ENCODE peak calls at places on chromosome 18, in seven cellular contexts. X, T, F, R, O, L and B are unnamed samples. For H3K4me1, the result is how much of the 10 kb centered on the place peaks cover.

GRCh38 chr18:70216788-70217187 is 11.3 kb upstream of the RTTN start:
- DNase-seq in X (no peak), T (no peak), F (no peak), R (no peak), O (no peak), L (no peak), B (no peak)

GRCh38 chr18:48902023-48902855 is 48.5 kb downstream of the SMAD7 start:
- DNase-seq in X (peak), T (peak), F (peak), R (no peak), O (peak), L (peak), B (no peak)

GRCh38 chr18:73136134-73136533 is 268.3 kb upstream of the NETO1 start:
- DNase-seq in X (no peak), T (no peak), F (no peak), R (no peak), O (no peak), L (no peak), B (no peak)

GRCh38 chr18:31946305-31947046 is 3.5 kb upstream of the TRAPPC8 start:
- DNase-seq in X (no peak), T (no peak), F (no peak), R (no peak), O (no peak), L (no peak), B (no peak)

GRCh38 chr18:37634516-37634915 is 68.9 kb upstream of the CELF4 start:
- DNase-seq in X (peak), T (no peak), F (no peak), R (no peak), O (no peak), L (no peak), B (no peak)

GRCh38 chr18:63025251-63025710 is 294.3 kb downstream of the BCL2 start:
- DNase-seq in X (no peak), T (peak), F (peak), R (no peak), O (no peak), L (no peak), B (no peak)

GRCh38 chr18:55202232-55202917 is 243.1 kb upstream of the CCDC68 start:
- DNase-seq in X (no peak), T (no peak), F (no peak), R (no peak), O (no peak), L (no peak), B (no peak)

GRCh38 chr18:32271649-32272324 is 81.9 kb downstream of the MEP1B start:
- DNase-seq in X (no peak), T (no peak), F (no peak), R (no peak), O (peak), L (no peak), B (no peak)

GRCh38 chr18:2410688-2411087 is 160.6 kb downstream of the METTL4 start:
- DNase-seq in X (no peak), T (no peak), F (no peak), R (no peak), O (no peak), L (no peak), B (no peak)

GRCh38 chr18:46712406-46712805 is 44.4 kb downstream of the ST8SIA5 start:
- DNase-seq in X (no peak), T (no peak), F (no peak), R (no peak), O (no peak), L (no peak), B (no peak)

GRCh38 chr18:55781481-55781957 is 193.5 kb upstream of the TCF4 start:
- DNase-seq in X (no peak), T (peak), F (no peak), R (no peak), O (peak), L (no peak), B (no peak)

GRCh38 chr18:76476665-76477561 is 18.1 kb downstream of the ZNF516 start:
- DNase-seq in X (peak), T (no peak), F (peak), R (no peak), O (no peak), L (no peak), B (no peak)
- H3K4me3 ChIP-seq in X (peak), T (no peak), F (no peak), R (no peak), O (peak), L (peak), B (no peak)

GRCh38 chr18:41751652-41752051 is 203.4 kb upstream of the PIK3C3 start:
- DNase-seq in X (no peak), T (no peak), F (no peak), R (no peak), O (no peak), L (no peak), B (no peak)
- H3K27ac ChIP-seq in X (no peak), T (no peak), F (no peak), R (no peak), O (no peak), L (no peak), B (no peak)

GRCh38 chr18:58230438-58231179 is 186.6 kb downstream of the NEDD4L start:
- DNase-seq in X (peak), T (no peak), F (peak), R (no peak), O (no peak), L (no peak), B (no peak)

GRCh38 chr18:58234359-58234741 is 190.3 kb downstream of the NEDD4L start:
- DNase-seq in X (peak), T (no peak), F (no peak), R (no peak), O (no peak), L (no peak), B (no peak)

GRCh38 chr18:58231930-58232329 is 187.9 kb downstream of the NEDD4L start:
- DNase-seq in X (no peak), T (no peak), F (no peak), R (no peak), O (no peak), L (no peak), B (no peak)

GRCh38 chr18:58235001-58235436 is 191.0 kb downstream of the NEDD4L start:
- DNase-seq in X (peak), T (no peak), F (peak), R (no peak), O (no peak), L (no peak), B (no peak)

DNA sequence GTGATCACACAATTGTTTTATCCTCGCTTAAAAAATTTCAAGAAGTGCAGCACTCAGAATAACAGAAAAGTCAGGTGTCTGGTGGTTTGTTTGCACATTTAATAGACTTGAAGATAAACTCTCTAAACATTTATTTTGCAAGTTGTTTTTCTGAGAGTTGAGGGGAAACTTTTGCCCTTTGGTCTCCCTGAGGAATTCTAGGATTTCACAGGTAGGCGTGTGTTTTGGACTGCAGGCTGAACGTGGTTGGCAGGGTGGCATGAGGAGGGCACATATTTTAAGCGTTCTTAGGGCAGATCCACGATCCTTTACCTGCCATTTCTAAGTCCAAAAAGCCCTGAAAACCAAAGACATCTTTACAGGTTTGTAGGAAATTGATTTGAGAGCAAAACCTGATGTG is 188.6 kb downstream of the NEDD4L start:
- DNase-seq in X (no peak), T (no peak), F (no peak), R (no peak), O (no peak), L (no peak), B (no peak)
- H3K4me1 ChIP-seq in X (under half), T (under half), F (under half), R (under half), O (under half), L (under half), B (under half)

GRCh38 chr18:77052297-77052645 is 80.3 kb downstream of the MBP start:
- DNase-seq in X (no peak), T (no peak), F (no peak), R (no peak), O (no peak), L (no peak), B (no peak)

GRCh38 chr18:77054606-77055428 is 77.8 kb downstream of the MBP start:
- DNase-seq in X (no peak), T (peak), F (peak), R (peak), O (peak), L (peak), B (peak)

GRCh38 chr18:77052656-77053309 is 79.8 kb downstream of the MBP start:
- DNase-seq in X (no peak), T (no peak), F (no peak), R (no peak), O (no peak), L (no peak), B (no peak)

GRCh38 chr18:77054288-77054605 is 78.3 kb downstream of the MBP start:
- DNase-seq in X (no peak), T (no peak), F (no peak), R (no peak), O (no peak), L (no peak), B (no peak)

DNA sequence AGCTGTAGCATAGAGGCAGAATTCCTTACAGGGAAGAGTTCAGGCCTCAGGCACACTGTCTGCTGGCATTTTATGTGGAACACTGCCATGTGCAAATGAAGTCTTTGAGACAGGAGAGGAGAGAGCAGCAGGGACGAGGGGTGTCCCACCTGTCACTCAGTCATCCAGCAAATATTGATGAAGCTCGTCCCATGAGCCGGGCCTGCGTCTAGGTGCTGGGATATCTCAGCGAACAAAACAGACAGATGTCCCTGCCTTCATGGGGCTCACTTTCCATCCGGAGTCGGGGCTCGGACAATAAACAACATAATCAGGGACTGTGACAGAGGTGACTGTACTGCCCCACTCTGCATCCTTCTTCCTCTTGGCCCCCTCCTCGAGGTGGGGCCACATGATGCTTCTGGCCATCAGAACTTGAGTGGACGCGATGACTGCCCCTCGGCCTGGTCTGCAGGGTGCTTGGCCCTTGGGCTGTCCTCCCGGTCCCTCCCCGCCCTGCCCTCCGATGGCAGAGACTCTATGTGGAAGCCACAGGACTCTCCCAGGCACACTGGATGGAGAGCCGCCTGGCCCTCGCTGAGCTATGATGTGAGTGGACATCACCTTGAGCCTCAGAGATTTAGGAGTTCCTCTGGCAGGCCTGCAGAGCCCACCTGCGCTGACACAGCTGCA is 78.8 kb downstream of the MBP start:
- DNase-seq in X (no peak), T (no peak), F (no peak), R (no peak), O (no peak), L (no peak), B (no peak)
- H3K4me3 ChIP-seq in X (no peak), T (no peak), F (no peak), R (peak), O (no peak), L (no peak), B (peak)

GRCh38 chr18:58540381-58540943 is 88.4 kb downstream of the ALPK2 start:
- DNase-seq in X (no peak), T (no peak), F (no peak), R (no peak), O (no peak), L (no peak), B (no peak)

GRCh38 chr18:58539659-58540380 is 89.1 kb downstream of the ALPK2 start:
- DNase-seq in X (no peak), T (no peak), F (no peak), R (no peak), O (no peak), L (no peak), B (no peak)

GRCh38 chr18:58542426-58543159 is 86.3 kb downstream of the ALPK2 start:
- DNase-seq in X (no peak), T (no peak), F (no peak), R (no peak), O (no peak), L (no peak), B (no peak)

GRCh38 chr18:58541789-58542425 is 87.0 kb downstream of the ALPK2 start:
- DNase-seq in X (no peak), T (no peak), F (no peak), R (peak), O (no peak), L (no peak), B (peak)

DNA sequence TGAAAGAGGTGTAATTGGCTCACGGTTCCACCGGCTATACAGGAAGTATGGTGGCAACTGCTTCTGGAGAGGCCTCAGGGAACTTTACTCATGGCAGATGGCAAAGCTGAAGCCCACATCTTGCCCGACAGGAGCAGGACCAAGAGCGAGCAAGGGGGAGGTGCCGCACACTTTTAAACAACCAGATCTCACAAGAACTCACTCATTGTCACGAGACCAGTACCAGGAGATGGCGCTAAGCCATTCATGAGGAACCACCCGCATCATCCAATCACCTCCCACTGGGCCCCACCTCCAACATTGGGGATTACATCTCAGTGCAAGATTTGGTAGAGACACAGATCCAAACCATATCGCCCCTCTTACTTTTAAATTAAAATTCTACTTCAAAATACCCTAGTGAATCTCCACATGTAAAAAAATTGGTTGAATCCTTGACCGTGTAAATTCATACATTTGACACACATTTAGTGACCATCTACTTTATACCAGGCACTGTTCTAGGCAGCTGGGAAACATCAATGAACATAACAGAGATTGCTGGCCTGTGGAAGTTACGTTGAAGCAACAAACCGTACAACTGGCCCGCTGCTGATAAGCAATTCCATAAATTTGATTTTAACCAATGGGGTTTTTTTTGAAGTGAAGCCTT is 87.6 kb downstream of the ALPK2 start:
- DNase-seq in X (no peak), T (no peak), F (no peak), R (no peak), O (no peak), L (no peak), B (no peak)
- H3K27ac ChIP-seq in X (no peak), T (no peak), F (peak), R (no peak), O (no peak), L (no peak), B (no peak)

DNA sequence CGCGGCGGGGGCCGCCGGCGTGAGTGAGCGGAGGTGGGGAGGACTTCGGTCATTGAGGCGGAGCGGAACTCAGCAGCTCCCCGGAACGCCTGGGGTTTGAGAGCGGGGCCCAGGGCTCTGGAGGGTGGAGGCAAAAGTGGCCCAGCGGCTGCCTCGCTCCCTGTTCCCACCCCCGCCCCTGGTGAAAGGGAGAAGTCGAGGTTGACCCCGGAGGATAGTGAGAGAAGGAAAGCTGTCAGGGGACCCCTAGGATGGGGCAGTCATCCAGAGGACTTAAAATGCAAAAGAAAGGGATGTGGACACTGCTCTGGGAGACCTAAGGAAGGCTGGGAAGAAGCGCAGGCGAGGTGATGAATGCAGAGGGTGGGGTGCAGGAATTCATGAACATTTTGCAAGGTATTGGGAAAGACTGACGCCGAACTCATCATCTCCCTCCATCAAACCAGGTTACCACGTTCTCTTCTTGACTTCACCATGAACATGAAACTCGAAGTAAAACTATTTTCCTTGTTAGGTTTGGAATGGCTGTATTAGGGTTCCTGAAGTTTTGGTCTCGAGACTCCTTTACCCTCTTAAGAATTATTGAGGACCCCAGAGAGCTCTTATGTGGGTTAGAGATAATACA is 788 bp downstream of the MALT1 start:
- DNase-seq in X (no peak), T (no peak), F (peak), R (no peak), O (peak), L (no peak), B (no peak)
- H3K4me1 ChIP-seq in X (under half), T (under half), F (under half), R (under half), O (under half), L (under half), B (half or more)

DNA sequence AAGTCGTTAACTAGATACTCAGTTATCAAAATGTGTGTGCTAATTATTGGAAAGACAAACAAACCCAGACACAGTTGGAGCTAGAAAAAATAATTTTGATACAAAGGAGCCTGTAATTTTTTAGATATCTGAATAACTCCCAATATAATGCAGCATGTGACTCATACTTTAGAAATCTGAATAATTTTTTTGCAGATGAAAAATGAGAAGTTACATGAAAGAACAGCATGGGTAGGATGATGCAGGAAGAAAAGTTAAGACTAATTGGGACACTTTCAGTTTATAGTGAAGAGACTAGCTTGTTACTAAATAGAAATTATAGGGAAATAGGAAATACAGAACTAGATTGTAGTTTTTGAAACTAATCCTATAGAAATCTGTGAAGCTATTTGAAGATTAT is 945.8 kb downstream of the CBLN2 start:
- DNase-seq in X (no peak), T (no peak), F (no peak), R (no peak), O (no peak), L (no peak), B (no peak)
- H3K4me3 ChIP-seq in X (no peak), T (no peak), F (no peak), R (no peak), O (no peak), L (no peak), B (no peak)